ENCODE peak calls at places on chromosomes 5 and 9, in six cellular contexts. H, V, Z, A, R and X are unnamed samples.

GRCh38 chr5:129398279-129398678 is 61.8 kb upstream of the ADAMTS19 start:
- DNase-seq in H (no peak), V (no peak), Z (no peak), A (no peak), R (no peak), X (no peak)

GRCh38 chr5:96986450-96986849 is 50.6 kb downstream of the LNPEP start:
- DNase-seq in H (no peak), V (no peak), Z (no peak), A (no peak), R (no peak), X (no peak)

GRCh38 chr9:79489241-79490000 is 82.3 kb upstream of the TLE4 start:
- DNase-seq in H (no peak), V (peak; percentile 86), Z (no peak), A (no peak), R (peak; percentile 87), X (no peak)

GRCh38 chr9:91825422-91825821 is 124.6 kb downstream of the ROR2 start:
- DNase-seq in H (no peak), V (peak; percentile 64), Z (no peak), A (no peak), R (no peak), X (no peak)

GRCh38 chr9:34653131-34653530 is 1.1 kb downstream of the IL11RA start:
- DNase-seq in H (no peak), V (no peak), Z (no peak), A (no peak), R (peak; percentile 49), X (no peak)

GRCh38 chr5:34787035-34787434 is 51.9 kb upstream of the TTC23L start:
- DNase-seq in H (no peak), V (no peak), Z (no peak), A (no peak), R (no peak), X (no peak)

GRCh38 chr5:42879267-42879666 is 67.6 kb upstream of the SELENOP start:
- DNase-seq in H (no peak), V (no peak), Z (no peak), A (no peak), R (no peak), X (no peak)

GRCh38 chr5:115028557-115028956 is 141.2 kb downstream of the TRIM36 start:
- DNase-seq in H (no peak), V (no peak), Z (no peak), A (no peak), R (no peak), X (no peak)

GRCh38 chr5:59039296-59040006 is 456.6 kb downstream of the RAB3C start:
- DNase-seq in H (peak; percentile 71), V (peak; percentile 37), Z (peak; percentile 47), A (peak; percentile 77), R (peak; percentile 80), X (peak; percentile 94)

GRCh38 chr9:131366745-131367401 is 27.0 kb upstream of the PRRC2B start:
- DNase-seq in H (no peak), V (peak; percentile 52), Z (no peak), A (no peak), R (peak; percentile 83), X (peak; percentile 61)

GRCh38 chr9:37529111-37529510 is 43.4 kb downstream of the POLR1E start:
- DNase-seq in H (no peak), V (no peak), Z (no peak), A (peak; percentile 96), R (peak; percentile 56), X (no peak)

GRCh38 chr9:95239071-95239470 is 78.4 kb downstream of the FANCC start:
- DNase-seq in H (no peak), V (no peak), Z (no peak), A (no peak), R (no peak), X (no peak)

GRCh38 chr5:127885176-127885575 is 182.0 kb downstream of the CCDC192 start:
- DNase-seq in H (no peak), V (peak; percentile 49), Z (no peak), A (no peak), R (no peak), X (no peak)

GRCh38 chr9:132509921-132510874 is 72.2 kb upstream of the BARHL1 start:
- DNase-seq in H (no peak), V (no peak), Z (no peak), A (no peak), R (no peak), X (no peak)

GRCh38 chr5:138570871-138571270 is 4.3 kb downstream of the HSPA9 start:
- DNase-seq in H (no peak), V (no peak), Z (no peak), A (no peak), R (no peak), X (no peak)

GRCh38 chr5:50623666-50624065 is 42.8 kb upstream of the PARP8 start:
- DNase-seq in H (no peak), V (no peak), Z (no peak), A (no peak), R (no peak), X (no peak)

GRCh38 chr9:35659340-35659739 is 1.2 kb downstream of the CCDC107 start:
- DNase-seq in H (no peak), V (peak; percentile 84), Z (no peak), A (no peak), R (peak; percentile 54), X (no peak)

GRCh38 chr5:154590093-154590724 is 112.2 kb upstream of the HAND1 start:
- DNase-seq in H (no peak), V (no peak), Z (no peak), A (no peak), R (no peak), X (no peak)

GRCh38 chr5:156913719-156914370 is 49.2 kb downstream of the TIMD4 start:
- DNase-seq in H (no peak), V (no peak), Z (no peak), A (peak; percentile 82), R (no peak), X (no peak)

DNA sequence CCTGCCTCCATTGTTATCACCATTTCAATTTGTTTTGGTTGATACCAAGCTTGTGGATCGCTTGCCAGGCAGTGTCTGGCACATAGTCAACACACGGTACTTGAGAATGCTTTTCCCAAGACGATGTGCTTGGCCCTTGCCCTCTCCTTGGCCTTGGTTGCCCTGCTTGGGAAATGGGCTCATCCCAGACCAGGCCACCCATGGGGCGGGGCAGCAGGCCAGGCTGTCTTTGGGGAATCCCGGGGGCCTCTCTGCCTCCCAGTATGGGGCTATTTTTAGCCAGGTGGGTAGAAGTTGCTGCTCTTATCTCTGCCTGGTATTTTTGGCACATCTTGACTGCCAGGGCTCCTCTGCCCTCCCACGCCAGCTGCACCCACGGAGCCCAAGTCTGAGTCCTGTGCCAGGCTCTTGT is 49.9 kb downstream of the LMX1B start:
- DNase-seq in H (peak; percentile 63), V (no peak), Z (no peak), A (peak; percentile 8), R (no peak), X (no peak)
- H3K4me3 ChIP-seq in H (no peak overlapping the region), V (no peak overlapping the region), Z (no peak overlapping the region), A (no peak overlapping the region), R (no peak overlapping the region), X (no peak overlapping the region)

DNA sequence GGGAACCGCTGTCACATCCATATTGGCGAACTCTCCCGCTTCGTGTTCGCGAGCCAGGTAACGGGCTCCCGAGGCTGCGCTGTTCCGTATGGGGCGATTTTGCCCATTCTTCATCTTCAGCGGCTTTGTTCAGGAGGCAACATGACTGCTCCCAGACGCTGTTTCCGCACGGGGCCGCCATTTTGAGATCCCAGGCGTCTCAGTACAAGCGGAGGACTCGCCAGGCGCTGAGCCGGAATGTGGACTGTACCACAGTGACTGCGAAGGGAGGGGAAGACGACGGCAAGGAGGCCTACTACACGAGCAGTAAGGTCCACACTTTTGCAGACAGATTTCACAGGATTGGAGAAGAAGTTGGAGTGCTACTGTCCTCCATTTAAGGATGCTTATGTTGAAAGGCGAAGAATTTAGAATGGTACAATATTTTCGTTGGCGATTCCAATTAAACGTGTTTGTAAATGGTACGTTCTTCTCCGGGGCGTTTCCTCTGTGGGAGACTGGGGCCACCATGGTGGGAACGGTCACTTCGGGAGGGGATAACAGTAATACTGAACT is 41.6 kb upstream of the ZNF300 start:
- DNase-seq in H (peak; percentile 92), V (no peak), Z (no peak), A (no peak), R (peak; percentile 89), X (peak; percentile 82)
- H3K9me3 ChIP-seq in H (peaks cover 12% of the 10 kb centered on the region), V (peaks cover 76% of the 10 kb centered on the region), Z (no peaks in the 10 kb centered on the region), A (no peaks in the 10 kb centered on the region), R (no peaks in the 10 kb centered on the region), X (peaks cover 94% of the 10 kb centered on the region)

GRCh38 chr9:16730162-16730561 is 140.3 kb downstream of the BNC2 start:
- DNase-seq in H (no peak), V (no peak), Z (no peak), A (no peak), R (no peak), X (no peak)
- TF ChIP-seq CTCF in H (no peak), V (no peak), Z (no peak), A (no peak), R (no peak), X (no peak)

GRCh38 chr9:118689280-118689679 is 680.0 kb downstream of the BRINP1 start:
- DNase-seq in H (no peak), V (no peak), Z (no peak), A (no peak), R (no peak), X (no peak)

GRCh38 chr9:118686940-118687339 is 682.3 kb downstream of the BRINP1 start:
- DNase-seq in H (no peak), V (no peak), Z (no peak), A (no peak), R (no peak), X (no peak)
- H3K4me3 ChIP-seq in H (no peak overlapping the region), V (no peak overlapping the region), Z (no peak overlapping the region), A (no peak overlapping the region), R (no peak overlapping the region), X (no peak overlapping the region)

GRCh38 chr9:135219676-135220600 is 132.5 kb downstream of the OLFM1 start:
- DNase-seq in H (no peak), V (no peak), Z (no peak), A (no peak), R (no peak), X (no peak)

GRCh38 chr9:135216666-135217431 is 129.4 kb downstream of the OLFM1 start:
- DNase-seq in H (no peak), V (no peak), Z (no peak), A (no peak), R (no peak), X (no peak)

GRCh38 chr9:135218331-135219225 is 131.1 kb downstream of the OLFM1 start:
- DNase-seq in H (no peak), V (no peak), Z (no peak), A (no peak), R (no peak), X (no peak)

GRCh38 chr9:135216236-135216635 is 128.8 kb downstream of the OLFM1 start:
- DNase-seq in H (no peak), V (no peak), Z (no peak), A (no peak), R (no peak), X (no peak)

GRCh38 chr9:135217836-135218235 is 130.4 kb downstream of the OLFM1 start:
- DNase-seq in H (no peak), V (no peak), Z (no peak), A (no peak), R (no peak), X (no peak)
- H3K9me3 ChIP-seq in H (no peaks in the 10 kb centered on the region), V (no peaks in the 10 kb centered on the region), Z (no peaks in the 10 kb centered on the region), A (no peaks in the 10 kb centered on the region), R (no peaks in the 10 kb centered on the region), X (no peaks in the 10 kb centered on the region)